ENCODE peak calls at places on chromosome 3, in four cellular contexts. U is K562, H is HepG2, C is GM12878. E is an unnamed sample.

GRCh38 chr3:71245052-71245488 is 338.5 kb downstream of the FOXP1 start:
- DNase-seq in U (no peak), H (peak; percentile 82), C (no peak), E (no peak)

GRCh38 chr3:5181479-5182141 is 5.9 kb upstream of the EDEM1 start:
- DNase-seq in U (no peak), H (no peak), C (no peak), E (no peak)

GRCh38 chr3:113825090-113825489 is 13.5 kb upstream of the GRAMD1C start:
- DNase-seq in U (peak; percentile 9), H (no peak), C (peak; percentile 86), E (peak; percentile 22)

GRCh38 chr3:45232531-45232930 is 6.4 kb upstream of the TMEM158 start:
- DNase-seq in U (no peak), H (no peak), C (no peak), E (no peak)

GRCh38 chr3:10008588-10009344 is 17.5 kb upstream of the FANCD2 start:
- DNase-seq in U (peak; percentile 87), H (peak; percentile 58), C (no peak), E (peak; percentile 91)

GRCh38 chr3:180680097-180680430 is 775 bp upstream of the CCDC39 start:
- DNase-seq in U (no peak), H (no peak), C (no peak), E (peak; percentile 38)

GRCh38 chr3:65678480-65678879 is 360.2 kb downstream of the MAGI1 start:
- DNase-seq in U (no peak), H (no peak), C (no peak), E (no peak)

GRCh38 chr3:141938011-141938350 is 61.5 kb downstream of the ATP1B3 start:
- DNase-seq in U (no peak), H (no peak), C (no peak), E (no peak)

GRCh38 chr3:169914321-169914720 is 2.9 kb downstream of the SAMD7 start:
- DNase-seq in U (no peak), H (no peak), C (no peak), E (peak; percentile 15)

GRCh38 chr3:20930034-20930433 is 744.0 kb upstream of the SGO1 start:
- DNase-seq in U (peak; percentile 14), H (no peak), C (no peak), E (peak; percentile 10)

GRCh38 chr3:49900491-49901153 is 3.1 kb downstream of the MST1R start:
- DNase-seq in U (no peak), H (no peak), C (no peak), E (no peak)

GRCh38 chr3:34886443-34886842 is 752.9 kb upstream of the ARPP21 start:
- DNase-seq in U (no peak), H (no peak), C (no peak), E (peak; percentile 10)

GRCh38 chr3:157999246-157999645 is 107.0 kb downstream of the SHOX2 start:
- DNase-seq in U (no peak), H (no peak), C (no peak), E (no peak)

GRCh38 chr3:69326821-69327433 is 59.0 kb downstream of the FRMD4B start:
- DNase-seq in U (no peak), H (no peak), C (peak; percentile 86), E (no peak)

GRCh38 chr3:6491768-6492167 is 369.1 kb upstream of the GRM7 start:
- DNase-seq in U (no peak), H (no peak), C (no peak), E (no peak)

GRCh38 chr3:48301814-48302194 is 31.7 kb downstream of the SPINK8 start:
- DNase-seq in U (peak; percentile 18), H (peak; percentile 21), C (no peak), E (peak; percentile 45)

GRCh38 chr3:141491081-141491480 is 4.3 kb downstream of the RASA2 start:
- DNase-seq in U (no peak), H (no peak), C (no peak), E (no peak)

GRCh38 chr3:8736436-8736835 is 2.8 kb downstream of the CAV3 start:
- DNase-seq in U (no peak), H (no peak), C (no peak), E (no peak)

GRCh38 chr3:45055032-45055410 is 28.9 kb downstream of the CLEC3B start:
- DNase-seq in U (no peak), H (no peak), C (no peak), E (no peak)

GRCh38 chr3:82707035-82707434 is 945.6 kb upstream of the GBE1 start:
- DNase-seq in U (no peak), H (no peak), C (no peak), E (no peak)

GRCh38 chr3:108406661-108407206 is 103.7 kb downstream of the MYH15 start:
- DNase-seq in U (peak; percentile 39), H (peak; percentile 71), C (peak; percentile 68), E (peak; percentile 70)

GRCh38 chr3:63719796-63720445 is 67.4 kb downstream of the SNTN start:
- DNase-seq in U (no peak), H (no peak), C (no peak), E (no peak)

GRCh38 chr3:152121292-152121654 is 147.5 kb upstream of the MBNL1 start:
- DNase-seq in U (no peak), H (no peak), C (no peak), E (no peak)

GRCh38 chr3:15654096-15654495 is 52.6 kb downstream of the BTD start:
- DNase-seq in U (no peak), H (no peak), C (no peak), E (no peak)

GRCh38 chr3:133994166-133994910 is 35.4 kb downstream of the SLCO2A1 start:
- DNase-seq in U (no peak), H (no peak), C (no peak), E (no peak)

GRCh38 chr3:17025594-17026139 is 140.9 kb downstream of the PLCL2 start:
- DNase-seq in U (no peak), H (no peak), C (no peak), E (no peak)

GRCh38 chr3:13018039-13018431 is 55.2 kb downstream of the IQSEC1 start:
- DNase-seq in U (no peak), H (no peak), C (no peak), E (peak; percentile 87)

GRCh38 chr3:187919018-187919417 is 173.8 kb upstream of the BCL6 start:
- DNase-seq in U (no peak), H (no peak), C (peak; percentile 40), E (no peak)
- TF ChIP-seq JUND in U (no peak), H (no peak), C (peak; percentile 48), E (no peak)

DNA sequence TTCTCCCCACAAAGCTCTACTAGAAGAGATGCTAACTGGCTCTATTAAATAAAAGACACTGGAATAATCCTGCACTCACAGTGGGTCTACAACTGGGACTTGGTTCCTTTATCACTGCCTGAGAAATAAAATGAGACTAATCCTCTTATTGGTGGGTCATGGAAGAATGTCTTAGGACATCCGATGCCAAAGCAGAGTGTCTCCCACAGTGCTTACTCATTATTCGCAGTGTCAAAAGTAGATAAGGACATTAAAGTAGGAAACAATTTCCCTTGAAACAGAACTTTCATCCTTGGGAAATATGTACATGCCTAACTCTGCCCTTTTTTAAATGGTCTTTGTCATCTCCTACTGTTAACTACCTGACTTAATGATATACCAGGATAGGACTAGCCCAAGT is 71.5 kb downstream of the GSK3B start:
- DNase-seq in U (no peak), H (no peak), C (no peak), E (no peak)
- TF ChIP-seq MXI1 in U (no peak), H (no peak), C (no peak), E (no peak)

GRCh38 chr3:184585545-184585944 is 24.0 kb downstream of the EPHB3 start:
- DNase-seq in U (no peak), H (no peak), C (no peak), E (no peak)

GRCh38 chr3:184582998-184583344 is 21.4 kb downstream of the EPHB3 start:
- DNase-seq in U (no peak), H (no peak), C (no peak), E (no peak)

GRCh38 chr3:184582583-184582982 is 21.0 kb downstream of the EPHB3 start:
- DNase-seq in U (no peak), H (no peak), C (no peak), E (no peak)

GRCh38 chr3:184583345-184584000 is 21.9 kb downstream of the EPHB3 start:
- DNase-seq in U (peak; percentile 59), H (no peak), C (no peak), E (peak; percentile 71)

GRCh38 chr3:184584001-184584891 is 22.7 kb downstream of the EPHB3 start:
- DNase-seq in U (no peak), H (no peak), C (no peak), E (peak; percentile 65)
- TF ChIP-seq JUND in U (no peak), H (no peak), C (no peak), E (no peak)

GRCh38 chr3:149547413-149547812 is 72.9 kb downstream of the TM4SF4 start:
- DNase-seq in U (no peak), H (no peak), C (no peak), E (no peak)
- TF ChIP-seq MXI1 in U (no peak), H (no peak), C (no peak), E (no peak)

GRCh38 chr3:89025185-89025584 is 82.2 kb upstream of the EPHA3 start:
- DNase-seq in U (no peak), H (no peak), C (no peak), E (no peak)
- TF ChIP-seq JUND in U (no peak), H (no peak), C (no peak), E (no peak)

GRCh38 chr3:127235706-127236105 is 42.8 kb downstream of the PRR23E start:
- DNase-seq in U (no peak), H (no peak), C (no peak), E (no peak)

GRCh38 chr3:127234784-127235183 is 41.9 kb downstream of the PRR23E start:
- DNase-seq in U (no peak), H (no peak), C (no peak), E (no peak)

GRCh38 chr3:127228866-127229265 is 35.9 kb downstream of the PRR23E start:
- DNase-seq in U (no peak), H (no peak), C (peak; percentile 37), E (no peak)

GRCh38 chr3:127237835-127238234 is 44.9 kb downstream of the PRR23E start:
- DNase-seq in U (no peak), H (no peak), C (no peak), E (no peak)

GRCh38 chr3:127233371-127233770 is 40.4 kb downstream of the PRR23E start:
- DNase-seq in U (no peak), H (no peak), C (no peak), E (no peak)
- TF ChIP-seq MXI1 in U (no peak), H (no peak), C (no peak), E (no peak)

GRCh38 chr3:72385172-72385571 is 463.1 kb downstream of the SHQ1 start:
- DNase-seq in U (no peak), H (no peak), C (no peak), E (no peak)
- TF ChIP-seq JUND in U (no peak), H (no peak), C (no peak), E (no peak)

E was measured in SK-N-SH.